ENCODE peak calls at places on chromosomes 1 and 21, in five cellular contexts. K, X, R, B and M are unnamed samples.

GRCh38 chr21:44908908-44909307 is 11.8 kb downstream of the ITGB2 start:
- DNase-seq in K (no peak), X (no peak), R (no peak), B (no peak), M (no peak)

GRCh38 chr1:223712856-223713494 is 636 bp downstream of the CAPN2 start:
- DNase-seq in K (no peak), X (peak), R (peak), B (peak), M (no peak)

GRCh38 chr1:54653036-54653435 is 11.4 kb downstream of the MROH7 start:
- DNase-seq in K (no peak), X (no peak), R (no peak), B (no peak), M (no peak)

GRCh38 chr21:36699026-36699545 is at the start of gene SIM2:
- DNase-seq in K (no peak), X (no peak), R (no peak), B (no peak), M (no peak)

GRCh38 chr1:222310830-222311229 is 237.1 kb downstream of the HHIPL2 start:
- DNase-seq in K (no peak), X (no peak), R (no peak), B (peak), M (no peak)

GRCh38 chr1:5856246-5856815 is 135.9 kb downstream of the NPHP4 start:
- DNase-seq in K (no peak), X (no peak), R (peak), B (no peak), M (no peak)

GRCh38 chr1:25126568-25126967 is 105.7 kb downstream of the SYF2 start:
- DNase-seq in K (no peak), X (no peak), R (no peak), B (no peak), M (no peak)

GRCh38 chr1:16093611-16094010 is 20.2 kb upstream of the FAM131C start:
- DNase-seq in K (no peak), X (no peak), R (no peak), B (no peak), M (no peak)

GRCh38 chr1:213094446-213094845 is 43.4 kb downstream of the RPS6KC1 start:
- DNase-seq in K (no peak), X (no peak), R (no peak), B (no peak), M (no peak)

GRCh38 chr1:213939888-213940287 is 47.9 kb upstream of the PROX1 start:
- DNase-seq in K (no peak), X (no peak), R (no peak), B (no peak), M (no peak)

GRCh38 chr1:108533351-108534083 is 26.4 kb upstream of the EEIG2 start:
- DNase-seq in K (no peak), X (no peak), R (peak), B (no peak), M (no peak)

GRCh38 chr1:205604059-205604458 is 27.8 kb downstream of the ELK4 start:
- DNase-seq in K (no peak), X (no peak), R (no peak), B (no peak), M (no peak)

GRCh38 chr1:54813479-54814147 is 12.5 kb upstream of the TTC22 start:
- DNase-seq in K (no peak), X (no peak), R (no peak), B (no peak), M (no peak)

GRCh38 chr1:88700383-88701013 is 16.4 kb downstream of the PKN2 start:
- DNase-seq in K (no peak), X (no peak), R (no peak), B (no peak), M (no peak)

GRCh38 chr1:238119060-238119459 is 228.3 kb upstream of the ZP4 start:
- DNase-seq in K (no peak), X (no peak), R (no peak), B (no peak), M (no peak)

GRCh38 chr1:93623875-93624274 is 57.8 kb downstream of the BCAR3 start:
- DNase-seq in K (no peak), X (no peak), R (no peak), B (no peak), M (no peak)

GRCh38 chr1:108117908-108118902 is 81.9 kb downstream of the SLC25A24 start:
- DNase-seq in K (no peak), X (no peak), R (no peak), B (no peak), M (no peak)

GRCh38 chr1:152162826-152163463 is 3.9 kb upstream of the RPTN start:
- DNase-seq in K (no peak), X (no peak), R (no peak), B (no peak), M (no peak)

GRCh38 chr1:173433927-173434326 is 43.2 kb upstream of the PRDX6 start:
- DNase-seq in K (no peak), X (no peak), R (no peak), B (no peak), M (no peak)

GRCh38 chr1:4379451-4380175 is 274.8 kb upstream of the AJAP1 start:
- DNase-seq in K (no peak), X (no peak), R (no peak), B (no peak), M (no peak)

GRCh38 chr1:229092377-229093257 is 178.3 kb upstream of the RAB4A start:
- DNase-seq in K (no peak), X (no peak), R (no peak), B (no peak), M (no peak)

GRCh38 chr1:239587066-239587465 is 200.7 kb downstream of the CHRM3 start:
- DNase-seq in K (no peak), X (no peak), R (no peak), B (peak), M (no peak)

GRCh38 chr21:44399151-44399954 is 45.9 kb downstream of the TRPM2 start:
- DNase-seq in K (no peak), X (no peak), R (no peak), B (no peak), M (no peak)

GRCh38 chr1:169163059-169163458 is 56.6 kb downstream of the ATP1B1 start:
- DNase-seq in K (no peak), X (no peak), R (no peak), B (no peak), M (no peak)

GRCh38 chr1:29197590-29197924 is 15.9 kb upstream of the SRSF4 start:
- DNase-seq in K (no peak), X (no peak), R (no peak), B (peak), M (no peak)

GRCh38 chr1:161001537-161001936 is 19.4 kb downstream of the F11R start:
- DNase-seq in K (no peak), X (no peak), R (no peak), B (no peak), M (no peak)

GRCh38 chr1:206944703-206945102 is 1.6 kb downstream of the PIGR start:
- DNase-seq in K (no peak), X (no peak), R (no peak), B (no peak), M (no peak)

GRCh38 chr1:180167021-180167701 is 12.5 kb downstream of the QSOX1 start:
- DNase-seq in K (no peak), X (no peak), R (peak), B (no peak), M (no peak)

GRCh38 chr1:162823771-162824525 is 33.4 kb downstream of the HSD17B7 start:
- DNase-seq in K (no peak), X (no peak), R (no peak), B (no peak), M (no peak)

GRCh38 chr1:68045511-68046180 is 4.8 kb downstream of the DIRAS3 start:
- DNase-seq in K (no peak), X (no peak), R (no peak), B (no peak), M (no peak)

GRCh38 chr21:33069994-33070811 is at the start of gene OLIG1:
- DNase-seq in K (no peak), X (peak), R (peak), B (no peak), M (no peak)

GRCh38 chr1:227961651-227962050 is 13.9 kb upstream of the WNT9A start:
- DNase-seq in K (no peak), X (no peak), R (no peak), B (no peak), M (no peak)

GRCh38 chr1:152251391-152251790 is 27.4 kb upstream of the HRNR start:
- DNase-seq in K (no peak), X (no peak), R (no peak), B (no peak), M (no peak)

GRCh38 chr1:43783096-43783670 is 75.8 kb downstream of the ST3GAL3 start:
- DNase-seq in K (no peak), X (no peak), R (no peak), B (no peak), M (no peak)

GRCh38 chr21:41779659-41780058 is 12.8 kb upstream of the RIPK4 start:
- DNase-seq in K (no peak), X (no peak), R (no peak), B (no peak), M (no peak)

GRCh38 chr1:226078336-226078735 is 15.8 kb downstream of the H3-3A start:
- DNase-seq in K (no peak), X (no peak), R (no peak), B (no peak), M (no peak)

GRCh38 chr1:157562515-157562914 is 10.2 kb upstream of the FCRL5 start:
- DNase-seq in K (no peak), X (no peak), R (no peak), B (no peak), M (no peak)